ENCODE peak calls at places on chromosome 15, in ten cellular contexts. S, J, K, Q, H, Z, T, D, L and O are unnamed samples.

GRCh38 chr15:24146251-24146650 is 459.1 kb upstream of the NDN start:
- DNase-seq in J (no peak), H (no peak), L (no peak), S (no peak), T (no peak), Z (no peak), D (no peak), Q (no peak), K (no peak), O (no peak)

GRCh38 chr15:47331796-47332480 is 385.4 kb upstream of the SEMA6D start:
- DNase-seq in Z (no peak), J (peak; percentile 22), Q (no peak), D (peak; percentile 74), S (peak; percentile 14), T (no peak), L (no peak), H (no peak), K (no peak), O (no peak)

GRCh38 chr15:59001946-59002345 is 14.5 kb downstream of the RNF111 start:
- DNase-seq in H (no peak), D (no peak), Q (no peak), Z (no peak), K (no peak), J (no peak), L (no peak), S (no peak), T (no peak), O (no peak)

GRCh38 chr15:45668386-45668785 is 33.6 kb downstream of the SQOR start:
- DNase-seq in Q (no peak), K (no peak), D (no peak), L (no peak), S (no peak), H (no peak), T (no peak), J (no peak), Z (no peak), O (no peak)

GRCh38 chr15:82228750-82229149 is 33.8 kb downstream of the EFL1 start:
- DNase-seq in J (peak; percentile 40), S (no peak), D (peak; percentile 44), H (no peak), Z (no peak), T (no peak), K (no peak), Q (no peak), L (no peak), O (no peak)

GRCh38 chr15:99954361-99955180 is 221.3 kb upstream of the LYSMD4 start:
- DNase-seq in D (peak; percentile 42), H (no peak), J (peak; percentile 15), Q (no peak), K (no peak), T (no peak), S (no peak), L (no peak), Z (no peak), O (no peak)

GRCh38 chr15:101449471-101450425 is 39.8 kb downstream of the PCSK6 start:
- DNase-seq in Z (peak; percentile 50), J (no peak), T (no peak), L (no peak), H (no peak), Q (no peak), D (no peak), S (no peak), K (no peak), O (no peak)

GRCh38 chr15:77901921-77902750 is 175.4 kb downstream of the TBC1D2B start:
- DNase-seq in L (no peak), J (peak; percentile 23), H (no peak), T (no peak), S (no peak), Z (peak; percentile 23), D (no peak), Q (no peak), K (no peak), O (no peak)

GRCh38 chr15:55742498-55742926 is 440 bp downstream of the PRTG start:
- DNase-seq in S (no peak), J (no peak), Z (peak; percentile 61), D (peak; percentile 44), K (no peak), L (no peak), H (no peak), T (no peak), Q (no peak), O (no peak)

GRCh38 chr15:81341351-81341750 is 17.4 kb upstream of the STARD5 start:
- DNase-seq in T (no peak), Z (no peak), S (no peak), K (no peak), H (no peak), Q (no peak), L (no peak), D (no peak), J (no peak), O (no peak)

GRCh38 chr15:77599899-77600298 is 32.8 kb downstream of the LINGO1 start:
- DNase-seq in K (no peak), Q (no peak), T (no peak), L (no peak), D (peak; percentile 23), Z (no peak), S (peak; percentile 78), J (peak; percentile 28), H (no peak), O (peak; percentile 72)

GRCh38 chr15:27057904-27058645 is 87.1 kb downstream of the GABRG3 start:
- DNase-seq in K (no peak), Q (no peak), T (no peak), D (no peak), H (no peak), J (no peak), L (no peak), S (no peak), Z (no peak), O (no peak)

GRCh38 chr15:40594429-40594836 is 384 bp downstream of the KNL1 start:
- DNase-seq in T (no peak), H (no peak), S (no peak), L (no peak), Q (no peak), K (no peak), D (peak; percentile 54), Z (peak; percentile 73), J (peak; percentile 69), O (no peak)

GRCh38 chr15:51759557-51760070 is 8.2 kb downstream of the TMOD2 start:
- DNase-seq in D (peak; percentile 89), T (no peak), J (peak; percentile 57), Z (no peak), Q (no peak), K (no peak), S (no peak), L (no peak), H (no peak), O (no peak)

GRCh38 chr15:92111756-92112155 is 258.2 kb downstream of the SLCO3A1 start:
- DNase-seq in Z (no peak), T (no peak), H (no peak), Q (no peak), S (no peak), L (no peak), D (no peak), J (no peak), K (no peak), O (no peak)

GRCh38 chr15:74221399-74222230 is 14.5 kb upstream of the CCDC33 start:
- DNase-seq in K (no peak), Z (no peak), L (no peak), S (no peak), H (no peak), J (no peak), Q (no peak), T (no peak), D (no peak), O (no peak)